ENCODE peak calls at places on chromosomes 2 and 18, in five cellular contexts. One of them, this sample, is unnamed.

GRCh38 chr2:231621051-231621879 is 28.6 kb downstream of the TEX44 start:
- DNase-seq in foreskin fibroblast: no peak
- DNase-seq in cardiac fibroblast: peak; percentile 50
- DNase-seq in H7: peak; percentile 82
- DNase-seq in stimulated activated CD4-positive, alpha-beta T cell treated with anti-CD3 and anti-CD28 coated beads, Interleukin-4, amount 100 ng/mL, for 1 hour: peak; percentile 17
- DNase-seq in this sample: no peak

GRCh38 chr2:29238497-29238896 is 123.3 kb downstream of the CLIP4 start:
- DNase-seq in H7: peak; percentile 87
- DNase-seq in cardiac fibroblast: peak; percentile 33
- DNase-seq in stimulated activated CD4-positive, alpha-beta T cell treated with anti-CD3 and anti-CD28 coated beads, Interleukin-4, amount 100 ng/mL, for 1 hour: no peak
- DNase-seq in foreskin fibroblast: peak; percentile 44
- DNase-seq in this sample: peak; percentile 73

GRCh38 chr2:199771948-199772692 is 78.9 kb downstream of the FTCDNL1 start:
- DNase-seq in cardiac fibroblast: no peak
- DNase-seq in foreskin fibroblast: no peak
- DNase-seq in H7: no peak
- DNase-seq in stimulated activated CD4-positive, alpha-beta T cell treated with anti-CD3 and anti-CD28 coated beads, Interleukin-4, amount 100 ng/mL, for 1 hour: no peak
- DNase-seq in this sample: no peak

GRCh38 chr2:128396500-128396891 is 77.8 kb upstream of the HS6ST1 start:
- DNase-seq in stimulated activated CD4-positive, alpha-beta T cell treated with anti-CD3 and anti-CD28 coated beads, Interleukin-4, amount 100 ng/mL, for 1 hour: no peak
- DNase-seq in cardiac fibroblast: no peak
- DNase-seq in H7: peak; percentile 85
- DNase-seq in foreskin fibroblast: no peak
- DNase-seq in this sample: no peak

GRCh38 chr18:79875531-79875919 is 75.9 kb downstream of the SLC66A2 start:
- DNase-seq in foreskin fibroblast: no peak
- DNase-seq in H7: peak; percentile 52
- DNase-seq in stimulated activated CD4-positive, alpha-beta T cell treated with anti-CD3 and anti-CD28 coated beads, Interleukin-4, amount 100 ng/mL, for 1 hour: no peak
- DNase-seq in cardiac fibroblast: no peak
- DNase-seq in this sample: no peak

GRCh38 chr2:66439291-66440010 is 4.5 kb downstream of the MEIS1 start:
- DNase-seq in H7: peak; percentile 84
- DNase-seq in foreskin fibroblast: peak; percentile 49
- DNase-seq in stimulated activated CD4-positive, alpha-beta T cell treated with anti-CD3 and anti-CD28 coated beads, Interleukin-4, amount 100 ng/mL, for 1 hour: no peak
- DNase-seq in cardiac fibroblast: peak; percentile 41
- DNase-seq in this sample: peak; percentile 37

GRCh38 chr2:181846359-181846758 is 45.2 kb upstream of the ITPRID2 start:
- DNase-seq in stimulated activated CD4-positive, alpha-beta T cell treated with anti-CD3 and anti-CD28 coated beads, Interleukin-4, amount 100 ng/mL, for 1 hour: no peak
- DNase-seq in foreskin fibroblast: no peak
- DNase-seq in cardiac fibroblast: no peak
- DNase-seq in H7: no peak
- DNase-seq in this sample: no peak

GRCh38 chr2:150137338-150137737 is 350.1 kb downstream of the RND3 start:
- DNase-seq in stimulated activated CD4-positive, alpha-beta T cell treated with anti-CD3 and anti-CD28 coated beads, Interleukin-4, amount 100 ng/mL, for 1 hour: no peak
- DNase-seq in foreskin fibroblast: no peak
- DNase-seq in H7: no peak
- DNase-seq in cardiac fibroblast: no peak
- DNase-seq in this sample: no peak

GRCh38 chr2:172436889-172437288 is 9.5 kb downstream of the ITGA6 start:
- DNase-seq in H7: no peak
- DNase-seq in stimulated activated CD4-positive, alpha-beta T cell treated with anti-CD3 and anti-CD28 coated beads, Interleukin-4, amount 100 ng/mL, for 1 hour: no peak
- DNase-seq in foreskin fibroblast: no peak
- DNase-seq in cardiac fibroblast: no peak
- DNase-seq in this sample: no peak

GRCh38 chr2:234091432-234091879 is 41.0 kb downstream of the SPP2 start:
- DNase-seq in cardiac fibroblast: peak; percentile 76
- DNase-seq in H7: peak; percentile 19
- DNase-seq in stimulated activated CD4-positive, alpha-beta T cell treated with anti-CD3 and anti-CD28 coated beads, Interleukin-4, amount 100 ng/mL, for 1 hour: no peak
- DNase-seq in foreskin fibroblast: peak; percentile 20
- DNase-seq in this sample: peak; percentile 26

GRCh38 chr18:31657823-31658669 is 26.3 kb downstream of the B4GALT6 start:
- DNase-seq in H7: no peak
- DNase-seq in foreskin fibroblast: no peak
- DNase-seq in stimulated activated CD4-positive, alpha-beta T cell treated with anti-CD3 and anti-CD28 coated beads, Interleukin-4, amount 100 ng/mL, for 1 hour: peak; percentile 42
- DNase-seq in cardiac fibroblast: no peak
- DNase-seq in this sample: no peak

GRCh38 chr2:10659898-10660568 is 29.7 kb downstream of the NOL10 start:
- DNase-seq in H7: peak; percentile 69
- DNase-seq in cardiac fibroblast: peak; percentile 80
- DNase-seq in stimulated activated CD4-positive, alpha-beta T cell treated with anti-CD3 and anti-CD28 coated beads, Interleukin-4, amount 100 ng/mL, for 1 hour: peak; percentile 39
- DNase-seq in foreskin fibroblast: peak; percentile 87
- DNase-seq in this sample: peak; percentile 84

GRCh38 chr2:86686905-86687304 is 33.2 kb upstream of the RMND5A start:
- DNase-seq in foreskin fibroblast: no peak
- DNase-seq in H7: no peak
- DNase-seq in cardiac fibroblast: no peak
- DNase-seq in stimulated activated CD4-positive, alpha-beta T cell treated with anti-CD3 and anti-CD28 coated beads, Interleukin-4, amount 100 ng/mL, for 1 hour: no peak
- DNase-seq in this sample: no peak